ENCODE peak calls at places on chromosomes 16 and 17, in six cellular contexts. G is AG10803, N is bronchial epithelial cell, U is fibroblast of pulmonary artery, B is body of pancreas, F is neural progenitor cell. A is an unnamed sample.

GRCh38 chr17:4572131-4572530 is 11.8 kb upstream of the GGT6 start:
- DNase-seq in G (no peak), N (no peak), U (no peak), B (no peak), F (no peak), A (no peak)

GRCh38 chr17:48816774-48817590 is at the start of gene TTLL6:
- DNase-seq in G (peak; percentile 52), N (peak; percentile 64), U (peak; percentile 78), B (peak; percentile 81), F (peak; percentile 99), A (peak; percentile 92)

GRCh38 chr16:87963400-87963799 is 12.2 kb downstream of the BANP start:
- DNase-seq in G (peak; percentile 85), N (peak; percentile 89), U (peak; percentile 91), B (no peak), F (no peak), A (peak; percentile 30)

GRCh38 chr16:69595127-69596036 is 29.6 kb downstream of the NFAT5 start:
- DNase-seq in G (no peak), N (peak; percentile 80), U (peak; percentile 73), B (no peak), F (no peak), A (peak; percentile 61)

GRCh38 chr17:76738468-76738850 is 540 bp downstream of the MFSD11 start:
- DNase-seq in G (no peak), N (no peak), U (no peak), B (no peak), F (no peak), A (no peak)

GRCh38 chr17:14886200-14886739 is 378.9 kb downstream of the PMP22 start:
- DNase-seq in G (peak; percentile 14), N (peak; percentile 69), U (peak; percentile 7), B (no peak), F (peak; percentile 28), A (peak; percentile 18)

GRCh38 chr17:17859909-17860760 is 23.3 kb upstream of the SREBF1 start:
- DNase-seq in G (peak; percentile 44), N (peak; percentile 47), U (peak; percentile 62), B (peak; percentile 74), F (peak; percentile 80), A (peak; percentile 70)

GRCh38 chr16:56841233-56841632 is 23.8 kb upstream of the SLC12A3 start:
- DNase-seq in G (peak; percentile 78), N (no peak), U (peak; percentile 22), B (no peak), F (no peak), A (no peak)

GRCh38 chr16:55470533-55471371 is 8.2 kb upstream of the MMP2 start:
- DNase-seq in G (peak; percentile 78), N (peak; percentile 27), U (peak; percentile 31), B (peak; percentile 43), F (no peak), A (peak; percentile 82)

GRCh38 chr17:68399638-68400403 is 57.5 kb downstream of the WIPI1 start:
- DNase-seq in G (peak; percentile 73), N (no peak), U (peak; percentile 76), B (no peak), F (no peak), A (no peak)

GRCh38 chr17:78532922-78533640 is 44.1 kb downstream of the DNAH17 start:
- DNase-seq in G (peak; percentile 50), N (peak; percentile 94), U (peak; percentile 59), B (no peak), F (no peak), A (peak; percentile 95)

GRCh38 chr17:17944743-17945142 is 27.5 kb downstream of the TOM1L2 start:
- DNase-seq in G (no peak), N (no peak), U (no peak), B (no peak), F (peak; percentile 37), A (no peak)

GRCh38 chr17:62995377-62995885 is 29.4 kb downstream of the TANC2 start:
- DNase-seq in G (peak; percentile 33), N (no peak), U (peak; percentile 73), B (no peak), F (peak; percentile 51), A (peak; percentile 47)

GRCh38 chr17:1617620-1618174 is 10.9 kb downstream of the SLC43A2 start:
- DNase-seq in G (peak; percentile 74), N (peak; percentile 55), U (peak; percentile 89), B (no peak), F (no peak), A (peak; percentile 56)

GRCh38 chr17:40025991-40026815 is 11.0 kb downstream of the CSF3 start:
- DNase-seq in G (no peak), N (peak; percentile 76), U (peak; percentile 35), B (no peak), F (no peak), A (peak; percentile 86)

GRCh38 chr17:801660-802059 is 19.5 kb downstream of the MRM3 start:
- DNase-seq in G (no peak), N (no peak), U (no peak), B (peak; percentile 43), F (no peak), A (no peak)

GRCh38 chr16:74792225-74792624 is 17.6 kb upstream of the FA2H start:
- DNase-seq in G (no peak), N (no peak), U (no peak), B (no peak), F (no peak), A (no peak)

GRCh38 chr17:55577011-55577586 is 65.8 kb upstream of the SMIM36 start:
- DNase-seq in G (peak; percentile 70), N (no peak), U (peak; percentile 54), B (no peak), F (no peak), A (no peak)

GRCh38 chr16:24995469-24995868 is 19.7 kb downstream of the ARHGAP17 start:
- DNase-seq in G (no peak), N (no peak), U (no peak), B (no peak), F (no peak), A (no peak)
- TF ChIP-seq CTCF in G (no peak), N (no peak), U (no peak), B (no peak), F (no peak), A (no peak)

GRCh38 chr16:82609140-82609539 is 17.6 kb upstream of the CDH13 start:
- DNase-seq in G (peak; percentile 19), N (no peak), U (no peak), B (no peak), F (no peak), A (no peak)

GRCh38 chr16:82603784-82604411 is 22.9 kb upstream of the CDH13 start:
- DNase-seq in G (peak; percentile 72), N (peak; percentile 50), U (peak; percentile 77), B (peak; percentile 38), F (peak; percentile 72), A (peak; percentile 64)

GRCh38 chr16:82605076-82605475 is 21.7 kb upstream of the CDH13 start:
- DNase-seq in G (no peak), N (no peak), U (no peak), B (no peak), F (no peak), A (no peak)

DNA sequence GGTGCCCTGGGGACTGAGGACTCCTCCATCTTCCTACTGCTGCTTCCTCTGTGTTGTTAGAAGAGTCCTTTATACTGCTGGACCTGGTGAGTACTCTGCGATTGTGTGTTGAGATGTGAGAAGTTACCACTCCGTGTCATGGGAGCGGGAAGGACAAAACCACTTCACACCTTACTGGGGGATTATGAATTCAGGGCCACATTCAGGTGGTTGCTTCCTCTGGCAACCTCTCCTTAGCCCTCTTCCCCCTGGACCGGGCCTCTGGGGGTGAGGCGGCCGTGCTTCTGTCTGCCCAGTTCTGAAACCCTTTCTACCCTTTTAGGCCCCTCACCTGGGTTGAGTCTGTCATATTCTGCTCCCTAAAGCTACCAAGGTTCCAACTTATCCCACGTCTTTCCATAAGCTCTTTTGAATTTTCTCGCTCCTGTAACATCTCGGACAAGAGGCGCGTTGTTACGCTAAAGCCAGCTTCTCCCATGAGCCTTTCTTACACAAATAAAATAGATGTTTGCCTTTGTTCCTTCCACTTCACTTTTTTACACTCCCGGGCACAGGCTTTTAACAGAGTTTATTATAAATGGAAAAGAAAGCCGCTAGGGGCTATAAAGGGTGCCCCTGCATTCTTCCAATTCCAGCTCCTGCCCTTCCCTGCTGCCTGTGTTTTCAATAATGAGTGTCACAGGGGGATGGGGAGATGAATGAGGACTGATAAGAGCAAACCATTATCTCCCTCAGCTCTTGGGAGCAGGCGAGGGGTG is 20.7 kb upstream of the CDH13 start:
- DNase-seq in G (no peak), N (no peak), U (no peak), B (no peak), F (peak; percentile 38), A (no peak)
- TF ChIP-seq CTCF in G (no peak), N (no peak), U (no peak), B (no peak), F (peak; percentile 6), A (no peak)

GRCh38 chr16:85348921-85349334 is 236.7 kb upstream of the CIBAR2 start:
- DNase-seq in G (no peak), N (no peak), U (no peak), B (no peak), F (no peak), A (no peak)

GRCh38 chr16:85345129-85345639 is 232.9 kb upstream of the CIBAR2 start:
- DNase-seq in G (no peak), N (no peak), U (no peak), B (no peak), F (no peak), A (no peak)

GRCh38 chr16:85346404-85347212 is 234.3 kb upstream of the CIBAR2 start:
- DNase-seq in G (no peak), N (no peak), U (no peak), B (no peak), F (no peak), A (no peak)

GRCh38 chr16:85348065-85348840 is 236.0 kb upstream of the CIBAR2 start:
- DNase-seq in G (no peak), N (no peak), U (no peak), B (no peak), F (no peak), A (no peak)

DNA sequence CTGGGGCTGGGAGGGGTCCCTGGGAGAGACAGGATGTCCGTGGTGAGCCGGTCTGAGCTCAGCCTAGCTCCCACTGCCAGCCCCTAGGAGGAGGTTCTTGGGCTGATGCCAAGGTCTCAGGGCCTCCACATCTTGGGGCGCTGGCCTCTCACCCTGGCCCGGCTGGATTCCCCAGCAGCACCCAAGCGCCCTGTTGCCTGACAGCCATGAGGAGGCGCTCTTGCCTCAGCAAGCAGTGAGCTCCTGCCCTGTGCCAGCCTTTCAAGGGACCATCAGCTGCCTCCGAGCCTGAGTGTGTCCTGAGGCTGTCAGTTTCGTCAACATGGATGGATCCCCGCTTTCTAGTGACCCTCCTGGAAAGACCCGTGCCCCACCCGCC is 234.9 kb upstream of the CIBAR2 start:
- DNase-seq in G (no peak), N (peak; percentile 27), U (peak; percentile 15), B (no peak), F (peak; percentile 60), A (peak; percentile 77)
- TF ChIP-seq CTCF in G (peak; percentile 42), N (peak; percentile 90), U (peak; percentile 23), B (peak; percentile 28), F (peak; percentile 58), A (peak; percentile 62)

DNA sequence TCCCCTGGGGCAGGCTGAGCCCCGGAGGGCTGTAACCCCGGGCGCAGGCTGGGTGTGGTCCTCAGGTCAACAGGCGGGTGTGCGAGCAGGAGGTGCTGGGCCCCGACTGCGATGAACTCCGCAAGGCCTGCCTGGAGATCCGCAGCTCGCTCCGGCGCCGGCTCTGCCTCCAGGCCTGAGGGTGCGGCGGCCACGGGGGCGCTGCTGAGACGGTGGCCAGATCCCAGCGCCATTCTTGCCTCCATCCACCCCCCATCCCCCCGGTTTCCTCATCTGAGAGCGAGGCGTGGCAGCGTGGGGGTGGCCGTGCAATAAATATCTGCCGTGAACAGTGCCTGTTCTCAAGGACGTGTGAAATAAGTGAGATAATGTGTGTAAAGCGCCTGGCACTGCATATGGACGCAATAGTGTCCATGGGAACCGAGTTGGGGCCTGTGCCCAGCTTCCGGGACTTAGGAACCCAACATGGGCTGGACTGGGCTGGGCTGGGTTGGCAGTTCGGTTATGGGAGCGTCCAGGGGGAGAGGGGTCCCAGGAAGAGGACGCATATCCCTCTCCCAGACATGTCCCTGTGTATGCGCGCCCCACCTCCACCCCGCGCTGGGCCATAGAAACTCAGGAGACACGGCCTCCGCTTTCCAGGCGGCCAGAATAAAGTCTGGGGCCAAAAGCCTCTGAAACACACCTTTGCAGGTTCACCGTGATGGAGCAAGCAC is 15.0 kb downstream of the ZNF213 start:
- DNase-seq in G (peak; percentile 63), N (peak; percentile 42), U (peak; percentile 67), B (peak; percentile 70), F (peak; percentile 88), A (peak; percentile 64)
- TF ChIP-seq CTCF in G (peak; percentile 50), N (peak; percentile 68), U (peak; percentile 43), B (peak; percentile 51), F (peak; percentile 64), A (peak; percentile 44)

A was measured in MCF 10A.